ENCODE peak calls at places on chromosomes 4 and X, in nine cellular contexts. T is WTC11, P is AG20443, N is aorta, Q is anterior cingulate cortex, C is iPS-NIHi11, A is NCI-H1092 treated with DMSO at 0.1 percent for 48 hours, Z is H7, G is neural crest cell. E is an unnamed sample.

GRCh38 chrX:123277821-123278220 is 93.7 kb downstream of the GRIA3 start:
- DNase-seq in T (no peak), P (no peak), N (no peak), Q (no peak), C (no peak), A (no peak), Z (no peak), G (no peak), E (no peak)

GRCh38 chr4:21596521-21596920 is 352.1 kb downstream of the KCNIP4 start:
- DNase-seq in T (no peak), P (no peak), N (no peak), Q (no peak), C (no peak), A (no peak), Z (no peak), G (no peak), E (no peak)

GRCh38 chr4:98166025-98166730 is 22.9 kb upstream of the STPG2 start:
- DNase-seq in T (no peak), P (no peak), N (peak; percentile 32), Q (no peak), C (peak; percentile 11), A (no peak), Z (no peak), G (no peak), E (no peak)

GRCh38 chrX:39576081-39576701 is 521.6 kb downstream of the BCOR start:
- DNase-seq in T (peak; percentile 12), P (no peak), N (no peak), Q (peak; percentile 9), C (peak; percentile 14), A (peak; percentile 94), Z (peak; percentile 73), G (no peak), E (peak; percentile 47)

GRCh38 chrX:42496239-42496638 is 281.7 kb downstream of the PPP1R2C start:
- DNase-seq in T (no peak), P (no peak), N (no peak), Q (no peak), C (no peak), A (no peak), Z (no peak), G (no peak), E (no peak)

GRCh38 chrX:11427082-11428033 is 134.1 kb downstream of the AMELX start:
- DNase-seq in T (peak; percentile 40), P (no peak), N (peak; percentile 73), Q (no peak), C (no peak), A (no peak), Z (peak; percentile 78), G (peak; percentile 2), E (no peak)

GRCh38 chr4:83771113-83771705 is 235.3 kb downstream of the GPAT3 start:
- DNase-seq in T (peak; percentile 70), P (peak; percentile 90), N (no peak), Q (no peak), C (peak; percentile 76), A (no peak), Z (peak; percentile 30), G (peak; percentile 31), E (peak; percentile 2)

GRCh38 chrX:40106677-40107290 is 9.0 kb upstream of the BCOR start:
- DNase-seq in T (no peak), P (no peak), N (no peak), Q (peak; percentile 17), C (no peak), A (peak; percentile 58), Z (peak; percentile 92), G (no peak), E (no peak)

GRCh38 chrX:82163701-82164100 is 961.8 kb downstream of the SH3BGRL start:
- DNase-seq in T (no peak), P (no peak), N (no peak), Q (no peak), C (no peak), A (no peak), Z (no peak), G (no peak), E (no peak)